ENCODE peak calls at places on chromosomes 12 and 14, in ten cellular contexts. One of them, this sample, is unnamed.

GRCh38 chr14:89000007-89000942 is 175.8 kb downstream of the TTC8 start:
- DNase-seq in GM12864: peak; percentile 12
- DNase-seq in endodermal cell: peak; percentile 73
- DNase-seq in cardiac fibroblast: peak; percentile 99
- DNase-seq in pancreas: no peak
- DNase-seq in coronary artery: no peak
- DNase-seq in testis: peak; percentile 67
- DNase-seq in CD4-positive, CD25-positive, alpha-beta regulatory T cell: no peak
- DNase-seq in H7: peak; percentile 14
- DNase-seq in cardiac muscle cell: no peak
- DNase-seq in this sample: peak; percentile 74

GRCh38 chr12:93698307-93699092 is 21.3 kb downstream of the CRADD start:
- DNase-seq in CD4-positive, CD25-positive, alpha-beta regulatory T cell: no peak
- DNase-seq in H7: no peak
- DNase-seq in endodermal cell: no peak
- DNase-seq in cardiac fibroblast: peak; percentile 49
- DNase-seq in GM12864: no peak
- DNase-seq in coronary artery: no peak
- DNase-seq in pancreas: no peak
- DNase-seq in cardiac muscle cell: no peak
- DNase-seq in testis: no peak
- DNase-seq in this sample: no peak

GRCh38 chr12:122681814-122682213 is 21.3 kb downstream of the HCAR2 start:
- DNase-seq in cardiac fibroblast: peak; percentile 60
- DNase-seq in CD4-positive, CD25-positive, alpha-beta regulatory T cell: no peak
- DNase-seq in pancreas: no peak
- DNase-seq in endodermal cell: no peak
- DNase-seq in GM12864: no peak
- DNase-seq in testis: no peak
- DNase-seq in coronary artery: no peak
- DNase-seq in H7: no peak
- DNase-seq in cardiac muscle cell: no peak
- DNase-seq in this sample: no peak

GRCh38 chr14:49977126-49977841 is 84.4 kb downstream of the ARF6 start:
- DNase-seq in CD4-positive, CD25-positive, alpha-beta regulatory T cell: peak; percentile 67
- DNase-seq in cardiac muscle cell: no peak
- DNase-seq in endodermal cell: no peak
- DNase-seq in H7: no peak
- DNase-seq in coronary artery: no peak
- DNase-seq in cardiac fibroblast: no peak
- DNase-seq in testis: no peak
- DNase-seq in pancreas: no peak
- DNase-seq in GM12864: peak; percentile 54
- DNase-seq in this sample: no peak

GRCh38 chr12:106780010-106780625 is 5.6 kb downstream of the RIC8B start:
- DNase-seq in H7: no peak
- DNase-seq in endodermal cell: no peak
- DNase-seq in CD4-positive, CD25-positive, alpha-beta regulatory T cell: no peak
- DNase-seq in GM12864: no peak
- DNase-seq in pancreas: no peak
- DNase-seq in cardiac fibroblast: peak; percentile 32
- DNase-seq in cardiac muscle cell: no peak
- DNase-seq in coronary artery: no peak
- DNase-seq in testis: no peak
- DNase-seq in this sample: peak; percentile 61

GRCh38 chr14:37253905-37254304 is 56.2 kb downstream of the MIPOL1 start:
- DNase-seq in GM12864: no peak
- DNase-seq in coronary artery: no peak
- DNase-seq in cardiac fibroblast: peak; percentile 81
- DNase-seq in H7: no peak
- DNase-seq in pancreas: no peak
- DNase-seq in cardiac muscle cell: no peak
- DNase-seq in endodermal cell: no peak
- DNase-seq in testis: no peak
- DNase-seq in CD4-positive, CD25-positive, alpha-beta regulatory T cell: no peak
- DNase-seq in this sample: no peak

GRCh38 chr12:7602287-7602686 is 63.4 kb downstream of the APOBEC1 start:
- DNase-seq in endodermal cell: no peak
- DNase-seq in testis: no peak
- DNase-seq in cardiac muscle cell: no peak
- DNase-seq in GM12864: no peak
- DNase-seq in CD4-positive, CD25-positive, alpha-beta regulatory T cell: no peak
- DNase-seq in H7: no peak
- DNase-seq in pancreas: no peak
- DNase-seq in coronary artery: no peak
- DNase-seq in cardiac fibroblast: peak; percentile 49
- DNase-seq in this sample: no peak

GRCh38 chr12:12156116-12156515 is 85.4 kb downstream of the BCL2L14 start:
- DNase-seq in cardiac fibroblast: no peak
- DNase-seq in H7: no peak
- DNase-seq in CD4-positive, CD25-positive, alpha-beta regulatory T cell: no peak
- DNase-seq in pancreas: no peak
- DNase-seq in coronary artery: no peak
- DNase-seq in GM12864: no peak
- DNase-seq in testis: no peak
- DNase-seq in endodermal cell: no peak
- DNase-seq in cardiac muscle cell: no peak
- DNase-seq in this sample: no peak

GRCh38 chr14:101072945-101073597 is 169.5 kb upstream of the RTL1 start:
- DNase-seq in coronary artery: peak; percentile 72
- DNase-seq in H7: peak; percentile 92
- DNase-seq in pancreas: peak; percentile 47
- DNase-seq in GM12864: no peak
- DNase-seq in cardiac fibroblast: peak; percentile 91
- DNase-seq in CD4-positive, CD25-positive, alpha-beta regulatory T cell: no peak
- DNase-seq in cardiac muscle cell: peak; percentile 36
- DNase-seq in testis: peak; percentile 41
- DNase-seq in endodermal cell: peak; percentile 90
- DNase-seq in this sample: peak; percentile 95

GRCh38 chr12:93380480-93381121 is 2.9 kb downstream of the NUDT4 start:
- DNase-seq in testis: no peak
- DNase-seq in CD4-positive, CD25-positive, alpha-beta regulatory T cell: no peak
- DNase-seq in cardiac fibroblast: peak; percentile 56
- DNase-seq in pancreas: no peak
- DNase-seq in GM12864: no peak
- DNase-seq in coronary artery: no peak
- DNase-seq in endodermal cell: no peak
- DNase-seq in H7: no peak
- DNase-seq in cardiac muscle cell: no peak
- DNase-seq in this sample: peak; percentile 12

GRCh38 chr12:86389949-86390348 is 133.8 kb upstream of the MGAT4C start:
- DNase-seq in testis: no peak
- DNase-seq in endodermal cell: no peak
- DNase-seq in cardiac fibroblast: peak; percentile 0
- DNase-seq in coronary artery: no peak
- DNase-seq in cardiac muscle cell: no peak
- DNase-seq in pancreas: no peak
- DNase-seq in GM12864: no peak
- DNase-seq in H7: no peak
- DNase-seq in CD4-positive, CD25-positive, alpha-beta regulatory T cell: no peak
- DNase-seq in this sample: no peak

GRCh38 chr14:70754989-70755388 is 54.3 kb downstream of the MAP3K9 start:
- DNase-seq in cardiac muscle cell: no peak
- DNase-seq in H7: no peak
- DNase-seq in cardiac fibroblast: peak; percentile 3
- DNase-seq in GM12864: no peak
- DNase-seq in testis: no peak
- DNase-seq in endodermal cell: peak; percentile 56
- DNase-seq in coronary artery: no peak
- DNase-seq in CD4-positive, CD25-positive, alpha-beta regulatory T cell: no peak
- DNase-seq in pancreas: no peak
- DNase-seq in this sample: no peak

GRCh38 chr12:622420-622819 is 40.8 kb downstream of the NINJ2 start:
- DNase-seq in H7: no peak
- DNase-seq in coronary artery: no peak
- DNase-seq in cardiac fibroblast: peak; percentile 52
- DNase-seq in cardiac muscle cell: no peak
- DNase-seq in pancreas: no peak
- DNase-seq in GM12864: no peak
- DNase-seq in testis: no peak
- DNase-seq in CD4-positive, CD25-positive, alpha-beta regulatory T cell: no peak
- DNase-seq in endodermal cell: no peak
- DNase-seq in this sample: no peak

GRCh38 chr14:78617735-78618134 is 447.6 kb downstream of the NRXN3 start:
- DNase-seq in H7: no peak
- DNase-seq in cardiac muscle cell: no peak
- DNase-seq in GM12864: no peak
- DNase-seq in testis: no peak
- DNase-seq in CD4-positive, CD25-positive, alpha-beta regulatory T cell: no peak
- DNase-seq in endodermal cell: no peak
- DNase-seq in cardiac fibroblast: no peak
- DNase-seq in pancreas: no peak
- DNase-seq in coronary artery: no peak
- DNase-seq in this sample: no peak

GRCh38 chr12:107225626-107226025 is 132.3 kb upstream of the CRY1 start:
- DNase-seq in CD4-positive, CD25-positive, alpha-beta regulatory T cell: no peak
- DNase-seq in cardiac muscle cell: no peak
- DNase-seq in testis: no peak
- DNase-seq in cardiac fibroblast: peak; percentile 40
- DNase-seq in GM12864: no peak
- DNase-seq in H7: peak; percentile 31
- DNase-seq in endodermal cell: peak; percentile 82
- DNase-seq in pancreas: no peak
- DNase-seq in coronary artery: no peak
- DNase-seq in this sample: no peak

DNA sequence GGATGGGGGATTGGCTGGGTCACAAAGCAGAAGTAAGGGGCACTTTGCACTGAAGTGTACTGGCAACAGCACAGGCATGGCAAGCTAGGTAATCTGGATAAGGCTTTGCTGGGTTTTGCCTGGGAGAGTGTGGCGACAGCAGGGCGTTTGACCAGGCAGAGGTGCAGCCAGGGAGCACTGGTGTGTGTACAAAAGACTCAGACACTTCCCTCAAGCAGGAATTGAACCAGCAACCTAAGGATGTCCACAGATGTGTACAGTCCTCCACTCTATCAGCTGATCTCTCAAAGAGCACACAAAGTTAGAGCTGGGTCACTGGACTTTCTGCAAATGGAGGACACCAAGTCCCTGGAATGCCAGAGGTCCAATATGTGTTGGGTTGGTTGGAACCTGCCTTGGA is 15.4 kb upstream of the RNASE4 start:
- DNase-seq in GM12864: no peak
- DNase-seq in CD4-positive, CD25-positive, alpha-beta regulatory T cell: no peak
- DNase-seq in endodermal cell: no peak
- DNase-seq in H7: no peak
- DNase-seq in pancreas: no peak
- DNase-seq in coronary artery: peak; percentile 45
- DNase-seq in cardiac muscle cell: no peak
- DNase-seq in cardiac fibroblast: peak; percentile 21
- DNase-seq in testis: no peak
- DNase-seq in this sample: no peak
- H3K4me3 ChIP-seq in GM12864: no peak overlapping the region
- H3K4me3 ChIP-seq in CD4-positive, CD25-positive, alpha-beta regulatory T cell: no peak overlapping the region
- H3K4me3 ChIP-seq in endodermal cell: no peak overlapping the region
- H3K4me3 ChIP-seq in H7: no peak overlapping the region
- H3K4me3 ChIP-seq in pancreas: no peak overlapping the region
- H3K4me3 ChIP-seq in coronary artery: no peak overlapping the region
- H3K4me3 ChIP-seq in cardiac muscle cell: no peak overlapping the region
- H3K4me3 ChIP-seq in cardiac fibroblast: no peak overlapping the region
- H3K4me3 ChIP-seq in testis: no peak overlapping the region
- H3K4me3 ChIP-seq in this sample: no peak overlapping the region

GRCh38 chr12:119149270-119149669 is 29.5 kb upstream of the HSPB8 start:
- DNase-seq in CD4-positive, CD25-positive, alpha-beta regulatory T cell: no peak
- DNase-seq in endodermal cell: no peak
- DNase-seq in cardiac muscle cell: no peak
- DNase-seq in H7: no peak
- DNase-seq in testis: no peak
- DNase-seq in coronary artery: no peak
- DNase-seq in cardiac fibroblast: no peak
- DNase-seq in GM12864: no peak
- DNase-seq in pancreas: no peak
- DNase-seq in this sample: no peak

GRCh38 chr12:119139448-119139847 is 39.3 kb upstream of the HSPB8 start:
- DNase-seq in GM12864: no peak
- DNase-seq in cardiac fibroblast: no peak
- DNase-seq in endodermal cell: no peak
- DNase-seq in cardiac muscle cell: no peak
- DNase-seq in pancreas: no peak
- DNase-seq in CD4-positive, CD25-positive, alpha-beta regulatory T cell: no peak
- DNase-seq in testis: no peak
- DNase-seq in H7: no peak
- DNase-seq in coronary artery: no peak
- DNase-seq in this sample: no peak

GRCh38 chr12:119148049-119148448 is 30.7 kb upstream of the HSPB8 start:
- DNase-seq in H7: no peak
- DNase-seq in GM12864: no peak
- DNase-seq in endodermal cell: no peak
- DNase-seq in cardiac muscle cell: no peak
- DNase-seq in testis: peak; percentile 20
- DNase-seq in CD4-positive, CD25-positive, alpha-beta regulatory T cell: no peak
- DNase-seq in coronary artery: no peak
- DNase-seq in pancreas: no peak
- DNase-seq in cardiac fibroblast: no peak
- DNase-seq in this sample: no peak

DNA sequence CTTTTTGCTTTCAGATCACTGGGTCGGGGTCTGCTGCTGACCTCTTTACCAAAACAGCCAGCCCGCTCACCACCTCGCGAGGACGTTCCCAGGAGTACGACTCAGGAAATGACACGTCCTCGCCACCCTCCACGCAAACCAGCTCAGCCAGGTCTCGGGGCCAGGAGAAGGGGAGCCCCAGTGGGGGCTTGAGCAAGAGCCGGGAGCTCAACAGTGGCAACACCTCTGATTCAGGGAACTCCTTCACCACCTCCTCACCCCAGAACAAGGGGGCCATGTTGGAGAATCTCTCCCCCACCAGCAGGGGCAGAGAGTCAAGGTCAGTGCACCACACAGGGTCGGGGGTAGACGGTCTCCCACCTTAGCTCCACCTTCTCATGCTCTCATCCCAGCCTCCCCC is 33.4 kb upstream of the HSPB8 start:
- DNase-seq in cardiac muscle cell: no peak
- DNase-seq in testis: no peak
- DNase-seq in cardiac fibroblast: no peak
- DNase-seq in coronary artery: no peak
- DNase-seq in H7: peak; percentile 62
- DNase-seq in pancreas: no peak
- DNase-seq in CD4-positive, CD25-positive, alpha-beta regulatory T cell: no peak
- DNase-seq in endodermal cell: peak; percentile 79
- DNase-seq in GM12864: no peak
- DNase-seq in this sample: no peak
- H3K4me3 ChIP-seq in cardiac muscle cell: no peak overlapping the region
- H3K4me3 ChIP-seq in testis: no peak overlapping the region
- H3K4me3 ChIP-seq in cardiac fibroblast: no peak overlapping the region
- H3K4me3 ChIP-seq in coronary artery: no peak overlapping the region
- H3K4me3 ChIP-seq in H7: no peak overlapping the region
- H3K4me3 ChIP-seq in pancreas: no peak overlapping the region
- H3K4me3 ChIP-seq in CD4-positive, CD25-positive, alpha-beta regulatory T cell: no peak overlapping the region
- H3K4me3 ChIP-seq in endodermal cell: no peak overlapping the region
- H3K4me3 ChIP-seq in GM12864: no peak overlapping the region
- H3K4me3 ChIP-seq in this sample: no peak overlapping the region

GRCh38 chr14:28577711-28578131 is 188.9 kb upstream of the FOXG1 start:
- DNase-seq in CD4-positive, CD25-positive, alpha-beta regulatory T cell: no peak
- DNase-seq in pancreas: no peak
- DNase-seq in cardiac fibroblast: peak; percentile 83
- DNase-seq in H7: no peak
- DNase-seq in testis: no peak
- DNase-seq in endodermal cell: no peak
- DNase-seq in cardiac muscle cell: no peak
- DNase-seq in GM12864: no peak
- DNase-seq in coronary artery: no peak
- DNase-seq in this sample: no peak
- H3K4me3 ChIP-seq in CD4-positive, CD25-positive, alpha-beta regulatory T cell: no peak overlapping the region
- H3K4me3 ChIP-seq in pancreas: no peak overlapping the region
- H3K4me3 ChIP-seq in cardiac fibroblast: peak overlapping the region; percentile 48
- H3K4me3 ChIP-seq in H7: no peak overlapping the region
- H3K4me3 ChIP-seq in testis: no peak overlapping the region
- H3K4me3 ChIP-seq in endodermal cell: no peak overlapping the region
- H3K4me3 ChIP-seq in cardiac muscle cell: no peak overlapping the region
- H3K4me3 ChIP-seq in GM12864: no peak overlapping the region
- H3K4me3 ChIP-seq in coronary artery: no peak overlapping the region
- H3K4me3 ChIP-seq in this sample: no peak overlapping the region

GRCh38 chr14:106831322-106831720 is 1304.9 kb downstream of the TMEM121 start:
- DNase-seq in CD4-positive, CD25-positive, alpha-beta regulatory T cell: peak; percentile 27
- DNase-seq in testis: peak; percentile 80
- DNase-seq in H7: no peak
- DNase-seq in GM12864: peak; percentile 90
- DNase-seq in pancreas: peak; percentile 53
- DNase-seq in cardiac muscle cell: no peak
- DNase-seq in endodermal cell: peak; percentile 59
- DNase-seq in cardiac fibroblast: peak; percentile 42
- DNase-seq in coronary artery: no peak
- DNase-seq in this sample: peak; percentile 56
- H3K4me3 ChIP-seq in CD4-positive, CD25-positive, alpha-beta regulatory T cell: no peak overlapping the region
- H3K4me3 ChIP-seq in testis: no peak overlapping the region
- H3K4me3 ChIP-seq in H7: no peak overlapping the region
- H3K4me3 ChIP-seq in GM12864: no peak overlapping the region
- H3K4me3 ChIP-seq in pancreas: no peak overlapping the region
- H3K4me3 ChIP-seq in cardiac muscle cell: no peak overlapping the region
- H3K4me3 ChIP-seq in endodermal cell: no peak overlapping the region
- H3K4me3 ChIP-seq in cardiac fibroblast: no peak overlapping the region
- H3K4me3 ChIP-seq in coronary artery: no peak overlapping the region
- H3K4me3 ChIP-seq in this sample: no peak overlapping the region

This sample was measured in BE2C.